ENCODE peak calls at places on chromosomes 1 and 21, in nine cellular contexts. U is transverse colon; G is right atrium auricular region; K is body of pancreas; V is PC-3; S is sigmoid colon; Y is CD8-positive, alpha-beta T cell; J is aorta; E is AG04450. C is an unnamed sample.

GRCh38 chr1:91643431-91643830 is 142.8 kb downstream of the CDC7 start:
- DNase-seq in U (no peak), G (no peak), K (no peak), V (no peak), S (no peak), Y (no peak), J (no peak), E (no peak), C (no peak)

GRCh38 chr21:44960141-44961092 is 20.6 kb downstream of the SLX9 start:
- DNase-seq in U (no peak), G (no peak), K (no peak), V (no peak), S (peak), Y (no peak), J (peak), E (no peak), C (no peak)

GRCh38 chr1:20666146-20666545 is 5.0 kb upstream of the DDOST start:
- DNase-seq in U (no peak), G (no peak), K (no peak), V (no peak), S (no peak), Y (no peak), J (no peak), E (no peak), C (no peak)

GRCh38 chr1:163875214-163875926 is 553.6 kb downstream of the NUF2 start:
- DNase-seq in U (peak), G (peak), K (peak), V (no peak), S (peak), Y (no peak), J (peak), E (no peak), C (peak)

GRCh38 chr1:229552732-229553131 is 5.8 kb downstream of the ABCB10 start:
- DNase-seq in U (no peak), G (no peak), K (no peak), V (no peak), S (no peak), Y (no peak), J (no peak), E (no peak), C (no peak)

GRCh38 chr21:32061755-32062154 is 188.9 kb downstream of the HUNK start:
- DNase-seq in U (no peak), G (no peak), K (no peak), V (no peak), S (no peak), Y (no peak), J (no peak), E (no peak), C (no peak)

GRCh38 chr1:205317311-205317917 is 4.1 kb downstream of the NUAK2 start:
- DNase-seq in U (peak), G (no peak), K (peak), V (peak), S (no peak), Y (no peak), J (peak), E (no peak), C (peak)

GRCh38 chr1:197838836-197839235 is 63.6 kb upstream of the DENND1B start:
- DNase-seq in U (no peak), G (no peak), K (no peak), V (peak), S (no peak), Y (no peak), J (no peak), E (peak), C (no peak)

GRCh38 chr21:37088196-37088595 is 15.1 kb downstream of the TTC3 start:
- DNase-seq in U (no peak), G (no peak), K (no peak), V (no peak), S (no peak), Y (no peak), J (no peak), E (no peak), C (no peak)

GRCh38 chr21:28550057-28550825 is 442.4 kb downstream of the LTN1 start:
- DNase-seq in U (no peak), G (no peak), K (no peak), V (peak), S (no peak), Y (no peak), J (no peak), E (no peak), C (no peak)

GRCh38 chr1:171245458-171246064 is 2.7 kb upstream of the FMO1 start:
- DNase-seq in U (peak), G (no peak), K (peak), V (peak), S (no peak), Y (no peak), J (no peak), E (no peak), C (peak)

GRCh38 chr1:244971524-244972216 is 107.3 kb upstream of the HNRNPU start:
- DNase-seq in U (no peak), G (no peak), K (no peak), V (no peak), S (no peak), Y (no peak), J (no peak), E (no peak), C (no peak)

GRCh38 chr1:55311057-55311631 is 96.0 kb upstream of the USP24 start:
- DNase-seq in U (no peak), G (no peak), K (no peak), V (peak), S (no peak), Y (no peak), J (no peak), E (no peak), C (no peak)

GRCh38 chr1:207243756-207244408 is 77.6 kb upstream of the CD55 start:
- DNase-seq in U (no peak), G (no peak), K (no peak), V (no peak), S (no peak), Y (no peak), J (no peak), E (no peak), C (no peak)

GRCh38 chr1:7533006-7533405 is 238.1 kb upstream of the VAMP3 start:
- DNase-seq in U (no peak), G (no peak), K (no peak), V (no peak), S (no peak), Y (no peak), J (peak), E (no peak), C (no peak)

GRCh38 chr1:228283043-228283371 is 75.2 kb downstream of the OBSCN start:
- DNase-seq in U (no peak), G (no peak), K (no peak), V (no peak), S (peak), Y (no peak), J (peak), E (no peak), C (no peak)

GRCh38 chr1:96722161-96722908 is 751 bp downstream of the PTBP2 start:
- DNase-seq in U (peak), G (peak), K (peak), V (peak), S (peak), Y (no peak), J (peak), E (no peak), C (peak)

GRCh38 chr1:229507951-229508822 is at the start of gene NUP133:
- DNase-seq in U (peak), G (peak), K (peak), V (peak), S (peak), Y (peak), J (peak), E (peak), C (peak)

GRCh38 chr1:26317612-26318337 is at the start of gene CD52:
- DNase-seq in U (peak), G (no peak), K (no peak), V (no peak), S (no peak), Y (peak), J (no peak), E (no peak), C (no peak)

GRCh38 chr1:42035205-42035829 is 116.6 kb upstream of the HIVEP3 start:
- DNase-seq in U (no peak), G (peak), K (peak), V (peak), S (peak), Y (no peak), J (peak), E (no peak), C (peak)

GRCh38 chr1:218392717-218393116 is 47.6 kb downstream of the TGFB2 start:
- DNase-seq in U (no peak), G (no peak), K (no peak), V (no peak), S (no peak), Y (no peak), J (no peak), E (no peak), C (no peak)

GRCh38 chr1:205849619-205850355 is at the start of gene PM20D1:
- DNase-seq in U (peak), G (peak), K (peak), V (no peak), S (peak), Y (peak), J (peak), E (peak), C (peak)

GRCh38 chr1:31687601-31688000 is 16.2 kb downstream of the COL16A1 start:
- DNase-seq in U (no peak), G (no peak), K (no peak), V (no peak), S (no peak), Y (no peak), J (no peak), E (no peak), C (no peak)

GRCh38 chr21:33406493-33406892 is 3.3 kb downstream of the IFNGR2 start:
- DNase-seq in U (no peak), G (no peak), K (no peak), V (no peak), S (no peak), Y (no peak), J (peak), E (no peak), C (no peak)

GRCh38 chr21:33402011-33402979 is 918 bp upstream of the IFNGR2 start:
- DNase-seq in U (peak), G (peak), K (peak), V (no peak), S (peak), Y (peak), J (peak), E (no peak), C (peak)

GRCh38 chr21:33403128-33403785 is at the start of gene IFNGR2:
- DNase-seq in U (peak), G (no peak), K (peak), V (peak), S (peak), Y (peak), J (peak), E (no peak), C (peak)

GRCh38 chr21:33401617-33401967 is 1.6 kb upstream of the IFNGR2 start:
- DNase-seq in U (no peak), G (no peak), K (peak), V (peak), S (no peak), Y (no peak), J (peak), E (no peak), C (no peak)

DNA sequence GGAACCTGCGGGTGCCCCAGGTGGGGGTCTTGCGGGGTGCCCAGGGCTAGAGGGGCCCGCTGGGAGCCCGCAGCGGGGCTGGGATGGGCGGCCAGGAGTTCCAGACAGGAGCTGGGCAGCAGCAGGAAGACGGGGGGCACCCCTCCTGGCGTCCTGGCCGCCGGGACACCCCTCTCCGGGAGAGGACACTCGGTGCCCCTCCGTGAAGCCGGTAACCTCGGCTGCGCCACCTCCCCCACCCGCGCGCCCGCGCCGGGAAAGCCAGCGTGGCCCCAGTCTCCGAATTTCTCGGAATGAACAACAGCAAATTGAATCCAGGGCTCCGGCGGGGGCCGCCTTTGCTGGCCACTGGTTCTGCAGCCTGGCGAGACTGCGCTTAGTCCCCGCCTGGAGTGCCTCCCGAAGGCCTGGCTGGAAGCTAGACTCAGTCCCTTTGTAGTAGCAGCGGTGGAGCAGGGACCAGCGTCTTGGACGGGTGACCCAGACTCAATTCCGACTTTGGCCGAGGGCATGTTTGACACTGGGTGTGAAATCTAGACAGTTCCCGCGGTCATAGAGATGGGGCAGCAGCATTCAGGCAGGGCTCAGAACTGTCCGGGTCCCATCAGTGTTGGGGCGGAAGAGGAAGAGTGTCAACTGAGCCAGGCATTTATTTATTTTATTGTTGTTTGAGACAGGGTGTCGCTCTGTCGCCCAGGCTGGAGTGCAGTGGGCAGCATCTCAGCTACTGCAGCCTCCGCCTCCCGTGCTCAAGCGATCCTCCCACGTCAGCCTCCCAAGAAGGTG is 766 bp downstream of the IFNGR2 start:
- DNase-seq in U (peak), G (peak), K (peak), V (peak), S (peak), Y (peak), J (peak), E (no peak), C (peak)
- H3K4me3 ChIP-seq in U (peak), G (peak), K (peak), V (peak), S (peak), Y (peak), J (peak), E (peak), C (peak)

DNA sequence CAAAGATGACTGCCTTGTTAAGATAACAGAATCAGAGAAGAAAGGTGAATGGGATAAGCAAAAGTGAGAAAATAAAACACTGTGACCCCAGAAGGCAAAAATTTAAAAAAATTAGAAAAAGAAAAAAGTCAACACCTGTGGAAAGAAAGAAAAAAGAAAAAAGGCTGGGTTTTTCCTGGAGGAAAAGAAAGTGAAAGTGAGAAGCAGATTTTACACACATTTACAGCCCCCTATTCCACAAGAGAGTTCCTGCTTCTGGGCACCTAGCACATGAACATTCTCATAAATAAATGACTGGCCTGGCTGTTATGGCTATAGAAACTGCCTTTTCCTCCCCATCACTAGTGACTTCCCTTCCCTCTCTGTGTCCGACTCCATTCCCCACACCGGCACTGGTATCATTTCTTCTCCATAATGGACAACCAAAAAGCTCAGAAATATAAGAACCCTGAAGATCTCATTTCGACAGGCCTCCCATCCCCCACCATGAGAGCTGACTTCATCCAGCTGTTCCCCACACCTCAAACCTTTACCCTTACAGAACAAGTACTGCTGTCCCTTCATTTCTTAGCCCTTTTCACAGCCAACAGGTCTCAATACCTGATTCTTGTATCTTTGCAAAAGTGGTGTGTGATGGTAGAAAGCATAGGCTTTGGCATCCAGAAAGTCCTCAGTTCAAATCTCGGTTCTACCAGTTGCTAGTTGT is 12.6 kb downstream of the MTF1 start:
- DNase-seq in U (no peak), G (no peak), K (no peak), V (no peak), S (no peak), Y (no peak), J (no peak), E (no peak), C (no peak)
- H3K27ac ChIP-seq in U (peak), G (no peak), K (no peak), V (no peak), S (no peak), Y (no peak), J (no peak), E (no peak), C (no peak)

GRCh38 chr1:161388639-161389038 is 21.0 kb upstream of the CFAP126 start:
- DNase-seq in U (no peak), G (no peak), K (no peak), V (no peak), S (no peak), Y (no peak), J (no peak), E (no peak), C (no peak)

GRCh38 chr1:161391611-161392010 is 23.9 kb upstream of the CFAP126 start:
- DNase-seq in U (no peak), G (no peak), K (no peak), V (no peak), S (no peak), Y (no peak), J (no peak), E (no peak), C (no peak)

GRCh38 chr1:161389691-161390558 is 22.2 kb upstream of the CFAP126 start:
- DNase-seq in U (peak), G (peak), K (peak), V (peak), S (peak), Y (peak), J (peak), E (peak), C (peak)

GRCh38 chr1:161390559-161390858 is 22.8 kb upstream of the CFAP126 start:
- DNase-seq in U (no peak), G (no peak), K (no peak), V (peak), S (no peak), Y (no peak), J (no peak), E (no peak), C (no peak)
- H3K4me3 ChIP-seq in U (peak), G (peak), K (peak), V (peak), S (peak), Y (peak), J (peak), E (peak), C (peak)

GRCh38 chr1:110310300-110310699 is 28.9 kb upstream of the RBM15 start:
- DNase-seq in U (no peak), G (no peak), K (no peak), V (no peak), S (no peak), Y (no peak), J (no peak), E (no peak), C (peak)

GRCh38 chr1:110309139-110309538 is 30.0 kb upstream of the RBM15 start:
- DNase-seq in U (no peak), G (no peak), K (peak), V (peak), S (no peak), Y (no peak), J (no peak), E (no peak), C (no peak)

GRCh38 chr1:110307239-110307974 is 31.8 kb upstream of the RBM15 start:
- DNase-seq in U (no peak), G (no peak), K (no peak), V (no peak), S (no peak), Y (no peak), J (no peak), E (no peak), C (no peak)

GRCh38 chr1:110308247-110308646 is 30.9 kb upstream of the RBM15 start:
- DNase-seq in U (no peak), G (no peak), K (peak), V (no peak), S (no peak), Y (no peak), J (no peak), E (peak), C (no peak)

DNA sequence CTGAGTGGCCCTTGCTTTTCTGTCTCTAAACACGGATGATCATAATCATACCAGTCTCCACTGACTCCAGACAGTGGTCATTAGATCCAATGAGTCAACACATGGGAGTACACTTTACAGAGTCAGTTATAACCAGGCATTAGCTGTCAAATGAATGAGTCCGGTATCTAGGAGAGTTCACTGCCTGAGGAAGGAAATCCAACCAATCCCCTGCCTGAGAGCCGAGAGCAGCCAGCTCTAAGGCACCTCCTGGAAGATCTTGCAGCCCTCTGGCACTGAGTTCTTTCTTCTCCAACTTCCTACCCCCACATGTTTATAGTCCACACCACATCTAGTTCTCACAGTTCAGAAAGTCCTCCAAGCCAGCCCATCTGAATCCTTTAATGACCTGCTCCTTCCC is 29.4 kb upstream of the RBM15 start:
- DNase-seq in U (no peak), G (no peak), K (no peak), V (peak), S (no peak), Y (no peak), J (no peak), E (peak), C (no peak)
- H3K27ac ChIP-seq in U (no peak), G (peak), K (peak), V (no peak), S (no peak), Y (no peak), J (no peak), E (peak), C (no peak)

GRCh38 chr1:72369358-72369757 is 87.0 kb upstream of the NEGR1 start:
- DNase-seq in U (no peak), G (no peak), K (no peak), V (no peak), S (no peak), Y (no peak), J (no peak), E (no peak), C (no peak)
- H3K4me3 ChIP-seq in U (no peak), G (no peak), K (no peak), V (no peak), S (no peak), Y (no peak), J (no peak), E (no peak), C (no peak)

DNA sequence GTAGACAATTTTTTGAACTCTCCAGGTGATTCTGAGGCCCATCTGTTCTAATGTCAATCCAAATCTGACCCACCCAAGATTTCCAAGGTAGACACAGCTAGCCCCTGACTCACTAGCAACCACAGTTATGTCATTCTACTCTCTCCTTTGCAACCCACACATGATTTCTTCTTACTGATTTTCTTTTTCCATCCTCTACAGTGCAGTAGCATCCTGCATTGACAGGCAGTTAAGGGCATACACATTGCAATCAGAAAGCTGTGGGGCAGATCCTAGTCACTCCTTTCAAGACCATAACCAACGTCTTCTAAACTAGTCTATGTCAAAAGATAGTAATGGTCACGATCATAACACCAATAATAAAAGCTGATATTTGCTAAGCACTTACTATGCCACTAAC is 54.2 kb downstream of the JAK1 start:
- DNase-seq in U (no peak), G (no peak), K (no peak), V (no peak), S (no peak), Y (no peak), J (no peak), E (no peak), C (no peak)
- H3K27ac ChIP-seq in U (no peak), G (no peak), K (no peak), V (no peak), S (no peak), Y (no peak), J (no peak), E (no peak), C (no peak)

DNA sequence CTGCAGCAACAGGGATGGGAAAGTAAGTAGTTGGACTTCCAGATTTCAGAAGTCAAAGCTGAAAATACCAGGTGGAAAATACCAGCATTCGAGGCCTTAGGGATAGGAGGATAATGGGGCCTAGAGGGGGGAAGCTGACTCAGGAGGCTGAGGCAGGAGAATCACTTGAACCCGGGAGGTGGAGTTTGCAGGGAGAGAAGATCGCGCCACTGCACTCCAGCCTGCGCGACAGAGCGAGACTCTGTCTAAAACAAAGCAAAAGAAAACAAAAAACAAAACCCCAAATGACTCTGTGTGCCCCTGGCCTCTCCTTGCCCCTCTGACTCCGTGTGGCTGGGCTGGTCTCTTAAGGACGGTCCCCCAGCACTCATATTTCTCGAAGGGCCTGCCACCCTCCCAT is 3.4 kb downstream of the SH2D2A start:
- DNase-seq in U (no peak), G (no peak), K (no peak), V (no peak), S (no peak), Y (no peak), J (no peak), E (no peak), C (no peak)
- H3K4me3 ChIP-seq in U (peak), G (peak), K (no peak), V (peak), S (peak), Y (peak), J (no peak), E (no peak), C (peak)

C was measured in thyroid gland.